ENCODE peak calls at places on chromosomes 13 and 19, in ten cellular contexts. T is immature natural killer cell; W is germinal center; Z is Caki2; Y is memory B cell; H is Caco-2; P is stimulated activated naive CD8-positive, alpha-beta T cell treated with anti-CD3 and anti-CD28 coated beads, Interleukin-15, Interleukin-2, amounts not matched to agents 100 U/mL and 50 U/mL, for 24 hours; I is mesenteric fat pad; S is stimulated activated CD8-positive, alpha-beta memory T cell treated with anti-CD3 and anti-CD28 coated beads, Interleukin-12 subunit alpha, Interleukin-12 subunit beta, amount 100 ng/mL, for 4 hours; F is lower leg skin. L is an unnamed sample.

GRCh38 chr13:62407871-62408270 is 992.2 kb upstream of the PCDH20 start:
- DNase-seq in T (no peak), W (no peak), Z (no peak), Y (no peak), H (no peak), P (no peak), I (no peak), S (no peak), F (no peak), L (no peak)

GRCh38 chr13:114017028-114017630 is 43.3 kb upstream of the C13orf46 start:
- DNase-seq in T (no peak), W (no peak), Z (no peak), Y (no peak), H (no peak), P (peak), I (no peak), S (no peak), F (no peak), L (no peak)

GRCh38 chr19:23046743-23047142 is 43.8 kb upstream of the ZNF728 start:
- DNase-seq in T (no peak), W (no peak), Z (no peak), Y (no peak), H (no peak), P (no peak), I (no peak), S (no peak), F (no peak), L (no peak)

GRCh38 chr13:80035096-80035495 is 305.8 kb downstream of the SPRY2 start:
- DNase-seq in T (no peak), W (no peak), Z (no peak), Y (no peak), H (no peak), P (no peak), I (no peak), S (no peak), F (no peak), L (no peak)

GRCh38 chr13:98447881-98448641 is 128.8 kb downstream of the STK24 start:
- DNase-seq in T (no peak), W (no peak), Z (no peak), Y (peak), H (no peak), P (peak), I (no peak), S (no peak), F (no peak), L (no peak)

GRCh38 chr19:5002143-5002542 is 33.2 kb downstream of the KDM4B start:
- DNase-seq in T (no peak), W (no peak), Z (no peak), Y (no peak), H (no peak), P (no peak), I (no peak), S (no peak), F (no peak), L (no peak)

GRCh38 chr19:48746738-48747575 is at the start of gene IZUMO1:
- DNase-seq in T (peak), W (peak), Z (peak), Y (peak), H (no peak), P (peak), I (no peak), S (no peak), F (no peak), L (peak)

GRCh38 chr13:94706101-94706853 is 6.1 kb downstream of the SOX21 start:
- DNase-seq in T (no peak), W (no peak), Z (no peak), Y (no peak), H (no peak), P (no peak), I (no peak), S (no peak), F (no peak), L (no peak)

GRCh38 chr19:8363803-8364771 is at the start of gene ANGPTL4:
- DNase-seq in T (no peak), W (no peak), Z (peak), Y (no peak), H (peak), P (peak), I (peak), S (peak), F (peak), L (peak)

GRCh38 chr19:571127-571974 is 1.0 kb upstream of the BSG start:
- DNase-seq in T (peak), W (peak), Z (peak), Y (peak), H (peak), P (peak), I (no peak), S (no peak), F (peak), L (peak)

GRCh38 chr19:29770653-29771052 is 41.1 kb upstream of the CCNE1 start:
- DNase-seq in T (no peak), W (no peak), Z (no peak), Y (no peak), H (no peak), P (no peak), I (no peak), S (no peak), F (no peak), L (no peak)

GRCh38 chr19:30136591-30136990 is 194.6 kb downstream of the URI1 start:
- DNase-seq in T (no peak), W (no peak), Z (no peak), Y (no peak), H (no peak), P (no peak), I (no peak), S (no peak), F (no peak), L (no peak)

GRCh38 chr19:57888107-57888493 is 737 bp downstream of the ZNF814 start:
- DNase-seq in T (no peak), W (no peak), Z (no peak), Y (no peak), H (no peak), P (no peak), I (no peak), S (no peak), F (no peak), L (no peak)

L was measured in K562.